ENCODE peak calls at places on chromosomes 4 and X, in seven cellular contexts. C, E, D, J, R, G and Q are unnamed samples.

GRCh38 chr4:101753702-101754101 is 36.8 kb upstream of the BANK1 start:
- DNase-seq in C (no peak), E (no peak), D (no peak), J (no peak), R (no peak), G (no peak), Q (no peak)

GRCh38 chr4:54169176-54169575 is 59.9 kb upstream of the PDGFRA start:
- DNase-seq in C (no peak), E (no peak), D (no peak), J (no peak), R (no peak), G (no peak), Q (no peak)

GRCh38 chr4:44736900-44737299 is 10.5 kb upstream of the GNPDA2 start:
- DNase-seq in C (no peak), E (no peak), D (no peak), J (no peak), R (no peak), G (no peak), Q (no peak)

GRCh38 chr4:109313168-109314133 is 11.0 kb upstream of the COL25A1 start:
- DNase-seq in C (no peak), E (no peak), D (no peak), J (no peak), R (no peak), G (no peak), Q (no peak)

GRCh38 chrX:40098264-40099045 is 697 bp upstream of the BCOR start:
- DNase-seq in C (peak; percentile 47), E (peak; percentile 52), D (peak; percentile 89), J (no peak), R (peak; percentile 83), G (peak; percentile 57), Q (no peak)

GRCh38 chrX:151753313-151754041 is 18.9 kb downstream of the CNGA2 start:
- DNase-seq in C (peak; percentile 41), E (peak; percentile 64), D (peak; percentile 83), J (no peak), R (peak; percentile 74), G (peak; percentile 66), Q (peak; percentile 50)

GRCh38 chr4:69823048-69823447 is 36.9 kb downstream of the SULT1E1 start:
- DNase-seq in C (no peak), E (no peak), D (no peak), J (no peak), R (no peak), G (no peak), Q (no peak)

GRCh38 chr4:98976716-98977115 is 18.8 kb upstream of the METAP1 start:
- DNase-seq in C (peak; percentile 52), E (no peak), D (no peak), J (no peak), R (no peak), G (no peak), Q (no peak)

GRCh38 chr4:8690216-8690786 is 97.7 kb downstream of the CPZ start:
- DNase-seq in C (no peak), E (peak; percentile 41), D (peak; percentile 49), J (no peak), R (no peak), G (no peak), Q (no peak)

GRCh38 chr4:38281416-38282071 is 321.3 kb downstream of the PTTG2 start:
- DNase-seq in C (peak; percentile 48), E (no peak), D (no peak), J (no peak), R (no peak), G (no peak), Q (no peak)

GRCh38 chr4:71765349-71765748 is 18.5 kb downstream of the GC start:
- DNase-seq in C (peak; percentile 3), E (no peak), D (no peak), J (no peak), R (no peak), G (no peak), Q (no peak)

GRCh38 chrX:13162772-13163171 is 118.4 kb upstream of the FAM9C start:
- DNase-seq in C (no peak), E (no peak), D (no peak), J (no peak), R (no peak), G (no peak), Q (no peak)

GRCh38 chr4:6937748-6938147 is 28.1 kb downstream of the TBC1D14 start:
- DNase-seq in C (no peak), E (no peak), D (no peak), J (no peak), R (no peak), G (no peak), Q (no peak)

GRCh38 chr4:147207941-147208340 is 262.3 kb upstream of the TTC29 start:
- DNase-seq in C (no peak), E (no peak), D (no peak), J (no peak), R (no peak), G (no peak), Q (no peak)

GRCh38 chrX:30935985-30936384 is 46.9 kb upstream of the TAB3 start:
- DNase-seq in C (peak; percentile 19), E (no peak), D (peak; percentile 69), J (no peak), R (peak; percentile 52), G (peak; percentile 10), Q (peak; percentile 5)

GRCh38 chrX:29044802-29045201 is 457.6 kb downstream of the IL1RAPL1 start:
- DNase-seq in C (no peak), E (no peak), D (no peak), J (no peak), R (no peak), G (no peak), Q (no peak)

GRCh38 chr4:78945638-78946179 is 6.5 kb upstream of the PAQR3 start:
- DNase-seq in C (no peak), E (no peak), D (no peak), J (no peak), R (no peak), G (no peak), Q (no peak)

GRCh38 chrX:302975-303374 is 15.6 kb downstream of the GTPBP6 start:
- DNase-seq in C (no peak), E (no peak), D (no peak), J (peak; percentile 42), R (no peak), G (no peak), Q (no peak)

GRCh38 chrX:51155157-51155556 is 177.5 kb upstream of the NUDT10 start:
- DNase-seq in C (no peak), E (no peak), D (no peak), J (no peak), R (no peak), G (no peak), Q (no peak)

GRCh38 chrX:125710403-125711062 is 390.9 kb downstream of the TEX13C start:
- DNase-seq in C (no peak), E (no peak), D (no peak), J (no peak), R (no peak), G (no peak), Q (no peak)

GRCh38 chr4:27040351-27040750 is 179.7 kb downstream of the STIM2 start:
- DNase-seq in C (no peak), E (no peak), D (no peak), J (no peak), R (no peak), G (no peak), Q (no peak)

GRCh38 chr4:40173470-40173875 is 23.4 kb upstream of the RHOH start:
- DNase-seq in C (no peak), E (peak; percentile 23), D (no peak), J (no peak), R (no peak), G (no peak), Q (no peak)

GRCh38 chr4:3257691-3258482 is 8.9 kb downstream of the MSANTD1 start:
- DNase-seq in C (peak; percentile 46), E (no peak), D (no peak), J (peak; percentile 48), R (no peak), G (no peak), Q (no peak)

GRCh38 chr4:110550260-110550659 is 72.6 kb downstream of the PITX2 start:
- DNase-seq in C (peak; percentile 4), E (no peak), D (no peak), J (no peak), R (peak; percentile 12), G (no peak), Q (no peak)

GRCh38 chr4:150768492-150768891 is 186.5 kb downstream of the MAB21L2 start:
- DNase-seq in C (no peak), E (no peak), D (no peak), J (no peak), R (no peak), G (no peak), Q (no peak)

GRCh38 chr4:178553201-178553600 is 1111.0 kb upstream of the AGA start:
- DNase-seq in C (no peak), E (no peak), D (no peak), J (no peak), R (no peak), G (no peak), Q (no peak)

GRCh38 chr4:149638073-149638472 is 177.6 kb downstream of the IQCM start:
- DNase-seq in C (peak; percentile 78), E (no peak), D (no peak), J (no peak), R (no peak), G (no peak), Q (no peak)

GRCh38 chrX:135437867-135438733 is 16.4 kb downstream of the SMIM10L2A start:
- DNase-seq in C (no peak), E (no peak), D (peak; percentile 79), J (peak; percentile 63), R (no peak), G (no peak), Q (no peak)

GRCh38 chr4:148026022-148026421 is 294.1 kb downstream of the ARHGAP10 start:
- DNase-seq in C (peak; percentile 26), E (no peak), D (peak; percentile 61), J (no peak), R (no peak), G (no peak), Q (no peak)

GRCh38 chr4:141133146-141134006 is at the start of gene RNF150:
- DNase-seq in C (peak; percentile 63), E (peak; percentile 84), D (peak; percentile 94), J (peak; percentile 91), R (peak; percentile 92), G (peak; percentile 84), Q (peak; percentile 77)
- TF ChIP-seq CTCF in C (peak; percentile 65), E (peak; percentile 54), D (peak; percentile 85), J (peak; percentile 65), R (peak; percentile 87), G (peak; percentile 65), Q (peak; percentile 81)

GRCh38 chrX:8179653-8180052 is 8.6 kb upstream of the VCX2 start:
- DNase-seq in C (no peak), E (no peak), D (no peak), J (no peak), R (no peak), G (no peak), Q (no peak)
- TF ChIP-seq CTCF in C (peak; percentile 7), E (no peak), D (peak; percentile 61), J (no peak), R (peak; percentile 32), G (no peak), Q (peak; percentile 56)

DNA sequence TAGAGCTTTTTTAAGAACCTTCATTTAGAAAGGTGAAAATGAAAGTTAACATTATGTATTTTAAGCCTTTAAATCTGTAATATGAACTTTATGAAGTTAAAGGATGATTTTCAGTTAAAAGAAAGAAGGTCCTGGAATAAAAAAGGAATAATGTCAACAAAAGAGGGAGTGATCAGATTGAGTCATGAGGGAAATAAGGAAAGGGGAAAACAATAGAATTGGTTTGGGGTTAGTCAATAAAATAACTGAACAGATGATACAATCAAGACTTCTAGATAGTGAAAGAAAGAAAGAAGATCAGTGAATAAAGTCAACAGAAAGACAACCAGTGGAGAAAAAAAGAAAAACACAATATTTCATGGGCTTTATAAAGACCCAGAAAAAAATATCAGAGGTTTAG is 291.6 kb upstream of the ARSJ start:
- DNase-seq in C (no peak), E (no peak), D (no peak), J (no peak), R (no peak), G (no peak), Q (no peak)
- TF ChIP-seq CTCF in C (no peak), E (no peak), D (no peak), J (no peak), R (no peak), G (no peak), Q (no peak)

GRCh38 chrX:24561121-24561520 is 86.0 kb downstream of the PCYT1B start:
- DNase-seq in C (no peak), E (no peak), D (no peak), J (no peak), R (no peak), G (no peak), Q (no peak)
- TF ChIP-seq CTCF in C (peak; percentile 23), E (no peak), D (peak; percentile 72), J (no peak), R (no peak), G (no peak), Q (no peak)